ENCODE peak calls at places on chromosomes 7 and 10, in eight cellular contexts. One of them, this sample, is unnamed.

GRCh38 chr7:70719120-70719519 is 412.8 kb upstream of the GALNT17 start:
- DNase-seq in neural crest cell: no peak
- DNase-seq in GF-D8: no peak
- DNase-seq in kidney tubule cell: no peak
- DNase-seq in CD4-positive, alpha-beta T cell: no peak
- DNase-seq in AG08395: no peak
- DNase-seq in fibroblast of the conjunctiva: no peak
- DNase-seq in T-cell: no peak
- DNase-seq in this sample: no peak

GRCh38 chr10:1544209-1544673 is 193.1 kb downstream of the ADARB2 start:
- DNase-seq in neural crest cell: no peak
- DNase-seq in GF-D8: no peak
- DNase-seq in kidney tubule cell: no peak
- DNase-seq in CD4-positive, alpha-beta T cell: no peak
- DNase-seq in AG08395: no peak
- DNase-seq in fibroblast of the conjunctiva: no peak
- DNase-seq in T-cell: no peak
- DNase-seq in this sample: no peak

GRCh38 chr7:38451840-38452239 is 178.4 kb upstream of the TARP start:
- DNase-seq in neural crest cell: no peak
- DNase-seq in GF-D8: no peak
- DNase-seq in kidney tubule cell: peak
- DNase-seq in CD4-positive, alpha-beta T cell: no peak
- DNase-seq in AG08395: peak
- DNase-seq in fibroblast of the conjunctiva: peak
- DNase-seq in T-cell: no peak
- DNase-seq in this sample: peak

GRCh38 chr10:42491001-42491592 is 147.3 kb downstream of the ZNF33B start:
- DNase-seq in neural crest cell: no peak
- DNase-seq in GF-D8: no peak
- DNase-seq in kidney tubule cell: peak
- DNase-seq in CD4-positive, alpha-beta T cell: no peak
- DNase-seq in AG08395: no peak
- DNase-seq in fibroblast of the conjunctiva: no peak
- DNase-seq in T-cell: no peak
- DNase-seq in this sample: no peak

GRCh38 chr7:102284891-102285540 is 1.7 kb upstream of the SH2B2 start:
- DNase-seq in neural crest cell: no peak
- DNase-seq in GF-D8: peak
- DNase-seq in kidney tubule cell: no peak
- DNase-seq in CD4-positive, alpha-beta T cell: no peak
- DNase-seq in AG08395: no peak
- DNase-seq in fibroblast of the conjunctiva: no peak
- DNase-seq in T-cell: no peak
- DNase-seq in this sample: no peak

GRCh38 chr7:343864-344607 is 54.1 kb downstream of the FOXL3 start:
- DNase-seq in neural crest cell: no peak
- DNase-seq in GF-D8: no peak
- DNase-seq in kidney tubule cell: no peak
- DNase-seq in CD4-positive, alpha-beta T cell: no peak
- DNase-seq in AG08395: no peak
- DNase-seq in fibroblast of the conjunctiva: no peak
- DNase-seq in T-cell: no peak
- DNase-seq in this sample: no peak

GRCh38 chr7:119974972-119975371 is 298.0 kb upstream of the KCND2 start:
- DNase-seq in neural crest cell: no peak
- DNase-seq in GF-D8: no peak
- DNase-seq in kidney tubule cell: no peak
- DNase-seq in CD4-positive, alpha-beta T cell: no peak
- DNase-seq in AG08395: no peak
- DNase-seq in fibroblast of the conjunctiva: no peak
- DNase-seq in T-cell: no peak
- DNase-seq in this sample: no peak

GRCh38 chr10:37067576-37067975 is 57.8 kb upstream of the ANKRD30A start:
- DNase-seq in neural crest cell: no peak
- DNase-seq in GF-D8: no peak
- DNase-seq in kidney tubule cell: no peak
- DNase-seq in CD4-positive, alpha-beta T cell: no peak
- DNase-seq in AG08395: no peak
- DNase-seq in fibroblast of the conjunctiva: no peak
- DNase-seq in T-cell: no peak
- DNase-seq in this sample: no peak

GRCh38 chr10:121732676-121733445 is 134.6 kb upstream of the FGFR2 start:
- DNase-seq in neural crest cell: no peak
- DNase-seq in GF-D8: no peak
- DNase-seq in kidney tubule cell: no peak
- DNase-seq in CD4-positive, alpha-beta T cell: no peak
- DNase-seq in AG08395: no peak
- DNase-seq in fibroblast of the conjunctiva: no peak
- DNase-seq in T-cell: no peak
- DNase-seq in this sample: peak

GRCh38 chr7:100162874-100163533 is 4.5 kb upstream of the TRAPPC14 start:
- DNase-seq in neural crest cell: no peak
- DNase-seq in GF-D8: no peak
- DNase-seq in kidney tubule cell: peak
- DNase-seq in CD4-positive, alpha-beta T cell: no peak
- DNase-seq in AG08395: no peak
- DNase-seq in fibroblast of the conjunctiva: no peak
- DNase-seq in T-cell: no peak
- DNase-seq in this sample: peak

GRCh38 chr7:88522771-88523316 is 216.2 kb upstream of the STEAP4 start:
- DNase-seq in neural crest cell: no peak
- DNase-seq in GF-D8: no peak
- DNase-seq in kidney tubule cell: no peak
- DNase-seq in CD4-positive, alpha-beta T cell: no peak
- DNase-seq in AG08395: no peak
- DNase-seq in fibroblast of the conjunctiva: no peak
- DNase-seq in T-cell: no peak
- DNase-seq in this sample: peak

GRCh38 chr10:114487815-114488536 is 83.7 kb upstream of the AFAP1L2 start:
- DNase-seq in neural crest cell: no peak
- DNase-seq in GF-D8: no peak
- DNase-seq in kidney tubule cell: no peak
- DNase-seq in CD4-positive, alpha-beta T cell: no peak
- DNase-seq in AG08395: no peak
- DNase-seq in fibroblast of the conjunctiva: no peak
- DNase-seq in T-cell: no peak
- DNase-seq in this sample: no peak

GRCh38 chr7:128735433-128735832 is 3.7 kb upstream of the CALU start:
- DNase-seq in neural crest cell: no peak
- DNase-seq in GF-D8: peak
- DNase-seq in kidney tubule cell: no peak
- DNase-seq in CD4-positive, alpha-beta T cell: no peak
- DNase-seq in AG08395: no peak
- DNase-seq in fibroblast of the conjunctiva: no peak
- DNase-seq in T-cell: no peak
- DNase-seq in this sample: no peak

GRCh38 chr7:104940023-104940710 is 73.8 kb upstream of the KMT2E start:
- DNase-seq in neural crest cell: no peak
- DNase-seq in GF-D8: no peak
- DNase-seq in kidney tubule cell: no peak
- DNase-seq in CD4-positive, alpha-beta T cell: no peak
- DNase-seq in AG08395: no peak
- DNase-seq in fibroblast of the conjunctiva: no peak
- DNase-seq in T-cell: no peak
- DNase-seq in this sample: peak

GRCh38 chr7:23696916-23697441 is 13.0 kb upstream of the STK31 start:
- DNase-seq in neural crest cell: peak
- DNase-seq in GF-D8: no peak
- DNase-seq in kidney tubule cell: peak
- DNase-seq in CD4-positive, alpha-beta T cell: peak
- DNase-seq in AG08395: peak
- DNase-seq in fibroblast of the conjunctiva: peak
- DNase-seq in T-cell: peak
- DNase-seq in this sample: peak

GRCh38 chr10:99466632-99467031 is 36.2 kb upstream of the GOT1 start:
- DNase-seq in neural crest cell: no peak
- DNase-seq in GF-D8: no peak
- DNase-seq in kidney tubule cell: no peak
- DNase-seq in CD4-positive, alpha-beta T cell: no peak
- DNase-seq in AG08395: no peak
- DNase-seq in fibroblast of the conjunctiva: no peak
- DNase-seq in T-cell: no peak
- DNase-seq in this sample: no peak

GRCh38 chr7:85456254-85456653 is 269.4 kb upstream of the SEMA3D start:
- DNase-seq in neural crest cell: no peak
- DNase-seq in GF-D8: no peak
- DNase-seq in kidney tubule cell: no peak
- DNase-seq in CD4-positive, alpha-beta T cell: no peak
- DNase-seq in AG08395: no peak
- DNase-seq in fibroblast of the conjunctiva: no peak
- DNase-seq in T-cell: no peak
- DNase-seq in this sample: peak

GRCh38 chr7:50140688-50141087 is 47.6 kb upstream of the ZPBP start:
- DNase-seq in neural crest cell: no peak
- DNase-seq in GF-D8: no peak
- DNase-seq in kidney tubule cell: no peak
- DNase-seq in CD4-positive, alpha-beta T cell: no peak
- DNase-seq in AG08395: no peak
- DNase-seq in fibroblast of the conjunctiva: no peak
- DNase-seq in T-cell: no peak
- DNase-seq in this sample: no peak

GRCh38 chr10:48399056-48399541 is 92.6 kb downstream of the MAPK8 start:
- DNase-seq in neural crest cell: peak
- DNase-seq in GF-D8: no peak
- DNase-seq in kidney tubule cell: no peak
- DNase-seq in CD4-positive, alpha-beta T cell: no peak
- DNase-seq in AG08395: no peak
- DNase-seq in fibroblast of the conjunctiva: no peak
- DNase-seq in T-cell: no peak
- DNase-seq in this sample: peak

GRCh38 chr10:19816420-19817250 is at the start of gene PLXDC2:
- DNase-seq in neural crest cell: peak
- DNase-seq in GF-D8: no peak
- DNase-seq in kidney tubule cell: peak
- DNase-seq in CD4-positive, alpha-beta T cell: no peak
- DNase-seq in AG08395: peak
- DNase-seq in fibroblast of the conjunctiva: no peak
- DNase-seq in T-cell: no peak
- DNase-seq in this sample: peak